ENCODE peak calls at places on chromosomes 1 and 21, in nine cellular contexts. One of them, this sample, is unnamed.

GRCh38 chr1:21643624-21644023 is 25.5 kb downstream of the RAP1GAP start:
- DNase-seq in upper lobe of left lung: no peak
- DNase-seq in SK-N-SH: no peak
- DNase-seq in HepG2: no peak
- DNase-seq in K562: no peak
- DNase-seq in stomach: no peak
- DNase-seq in sigmoid colon: no peak
- DNase-seq in transverse colon: no peak
- DNase-seq in suprapubic skin: no peak
- DNase-seq in this sample: no peak

GRCh38 chr1:241311056-241311746 is 45.8 kb downstream of the RGS7 start:
- DNase-seq in K562: no peak
- DNase-seq in sigmoid colon: no peak
- DNase-seq in upper lobe of left lung: no peak
- DNase-seq in suprapubic skin: no peak
- DNase-seq in stomach: no peak
- DNase-seq in HepG2: no peak
- DNase-seq in SK-N-SH: no peak
- DNase-seq in transverse colon: no peak
- DNase-seq in this sample: no peak

GRCh38 chr1:177274687-177275211 is 104.0 kb downstream of the BRINP2 start:
- DNase-seq in upper lobe of left lung: peak; percentile 50
- DNase-seq in HepG2: no peak
- DNase-seq in SK-N-SH: no peak
- DNase-seq in stomach: peak; percentile 47
- DNase-seq in transverse colon: no peak
- DNase-seq in K562: no peak
- DNase-seq in sigmoid colon: peak; percentile 75
- DNase-seq in suprapubic skin: no peak
- DNase-seq in this sample: peak; percentile 87

GRCh38 chr1:223665592-223666312 is at the start of gene CAPN8:
- DNase-seq in upper lobe of left lung: peak; percentile 82
- DNase-seq in K562: no peak
- DNase-seq in suprapubic skin: no peak
- DNase-seq in HepG2: no peak
- DNase-seq in sigmoid colon: no peak
- DNase-seq in SK-N-SH: no peak
- DNase-seq in transverse colon: peak; percentile 79
- DNase-seq in stomach: peak; percentile 83
- DNase-seq in this sample: no peak

GRCh38 chr21:29641635-29642550 is 297.9 kb downstream of the GRIK1 start:
- DNase-seq in sigmoid colon: no peak
- DNase-seq in upper lobe of left lung: no peak
- DNase-seq in HepG2: no peak
- DNase-seq in SK-N-SH: no peak
- DNase-seq in suprapubic skin: no peak
- DNase-seq in transverse colon: no peak
- DNase-seq in K562: peak; percentile 95
- DNase-seq in stomach: no peak
- DNase-seq in this sample: no peak

GRCh38 chr1:239308701-239309333 is 77.6 kb upstream of the CHRM3 start:
- DNase-seq in transverse colon: peak; percentile 56
- DNase-seq in sigmoid colon: no peak
- DNase-seq in SK-N-SH: peak; percentile 6
- DNase-seq in stomach: peak; percentile 67
- DNase-seq in suprapubic skin: no peak
- DNase-seq in K562: no peak
- DNase-seq in HepG2: no peak
- DNase-seq in upper lobe of left lung: peak; percentile 21
- DNase-seq in this sample: no peak

GRCh38 chr1:101357444-101357986 is 120.7 kb downstream of the S1PR1 start:
- DNase-seq in sigmoid colon: no peak
- DNase-seq in SK-N-SH: peak; percentile 72
- DNase-seq in upper lobe of left lung: peak; percentile 35
- DNase-seq in stomach: peak; percentile 52
- DNase-seq in suprapubic skin: no peak
- DNase-seq in K562: peak; percentile 77
- DNase-seq in transverse colon: peak; percentile 47
- DNase-seq in HepG2: peak; percentile 74
- DNase-seq in this sample: peak; percentile 90

GRCh38 chr1:178267646-178268094 is 173.8 kb downstream of the RASAL2 start:
- DNase-seq in HepG2: no peak
- DNase-seq in upper lobe of left lung: no peak
- DNase-seq in K562: no peak
- DNase-seq in transverse colon: no peak
- DNase-seq in SK-N-SH: no peak
- DNase-seq in suprapubic skin: no peak
- DNase-seq in stomach: no peak
- DNase-seq in sigmoid colon: no peak
- DNase-seq in this sample: no peak

GRCh38 chr1:62778208-62778607 is 5.7 kb upstream of the ATG4C start:
- DNase-seq in HepG2: no peak
- DNase-seq in sigmoid colon: no peak
- DNase-seq in stomach: no peak
- DNase-seq in suprapubic skin: no peak
- DNase-seq in SK-N-SH: no peak
- DNase-seq in K562: no peak
- DNase-seq in upper lobe of left lung: no peak
- DNase-seq in transverse colon: no peak
- DNase-seq in this sample: no peak

GRCh38 chr1:245209658-245210415 is 55.1 kb downstream of the KIF26B start:
- DNase-seq in upper lobe of left lung: no peak
- DNase-seq in K562: no peak
- DNase-seq in stomach: no peak
- DNase-seq in suprapubic skin: no peak
- DNase-seq in sigmoid colon: no peak
- DNase-seq in HepG2: no peak
- DNase-seq in transverse colon: no peak
- DNase-seq in SK-N-SH: peak; percentile 80
- DNase-seq in this sample: no peak

GRCh38 chr1:185474440-185475149 is 157.6 kb upstream of the IVNS1ABP start:
- DNase-seq in stomach: no peak
- DNase-seq in suprapubic skin: no peak
- DNase-seq in SK-N-SH: no peak
- DNase-seq in HepG2: no peak
- DNase-seq in K562: no peak
- DNase-seq in sigmoid colon: no peak
- DNase-seq in transverse colon: peak; percentile 38
- DNase-seq in upper lobe of left lung: no peak
- DNase-seq in this sample: no peak

GRCh38 chr21:18204931-18205330 is 39.7 kb upstream of the CHODL start:
- DNase-seq in suprapubic skin: no peak
- DNase-seq in K562: no peak
- DNase-seq in HepG2: no peak
- DNase-seq in stomach: no peak
- DNase-seq in transverse colon: no peak
- DNase-seq in upper lobe of left lung: no peak
- DNase-seq in sigmoid colon: no peak
- DNase-seq in SK-N-SH: no peak
- DNase-seq in this sample: no peak

GRCh38 chr21:39321424-39321823 is 8.0 kb upstream of the BRWD1 start:
- DNase-seq in stomach: no peak
- DNase-seq in suprapubic skin: no peak
- DNase-seq in HepG2: no peak
- DNase-seq in sigmoid colon: no peak
- DNase-seq in transverse colon: no peak
- DNase-seq in SK-N-SH: no peak
- DNase-seq in K562: no peak
- DNase-seq in upper lobe of left lung: no peak
- DNase-seq in this sample: no peak

GRCh38 chr1:41840592-41841246 is 78.0 kb downstream of the HIVEP3 start:
- DNase-seq in SK-N-SH: peak; percentile 11
- DNase-seq in upper lobe of left lung: no peak
- DNase-seq in K562: no peak
- DNase-seq in transverse colon: no peak
- DNase-seq in suprapubic skin: no peak
- DNase-seq in sigmoid colon: no peak
- DNase-seq in HepG2: no peak
- DNase-seq in stomach: no peak
- DNase-seq in this sample: no peak

GRCh38 chr1:218527737-218528136 is 182.6 kb downstream of the TGFB2 start:
- DNase-seq in transverse colon: no peak
- DNase-seq in suprapubic skin: no peak
- DNase-seq in HepG2: no peak
- DNase-seq in K562: no peak
- DNase-seq in sigmoid colon: no peak
- DNase-seq in stomach: no peak
- DNase-seq in upper lobe of left lung: no peak
- DNase-seq in SK-N-SH: no peak
- DNase-seq in this sample: no peak

GRCh38 chr1:46656643-46657042 is 11.5 kb downstream of the ATPAF1 start:
- DNase-seq in transverse colon: no peak
- DNase-seq in SK-N-SH: no peak
- DNase-seq in upper lobe of left lung: no peak
- DNase-seq in sigmoid colon: no peak
- DNase-seq in stomach: no peak
- DNase-seq in suprapubic skin: no peak
- DNase-seq in K562: no peak
- DNase-seq in HepG2: no peak
- DNase-seq in this sample: no peak

GRCh38 chr1:163315773-163316374 is 5.9 kb upstream of the NUF2 start:
- DNase-seq in stomach: peak; percentile 27
- DNase-seq in SK-N-SH: peak; percentile 12
- DNase-seq in transverse colon: peak; percentile 16
- DNase-seq in sigmoid colon: no peak
- DNase-seq in K562: peak; percentile 22
- DNase-seq in upper lobe of left lung: no peak
- DNase-seq in HepG2: peak; percentile 31
- DNase-seq in suprapubic skin: no peak
- DNase-seq in this sample: no peak

GRCh38 chr1:162373541-162374375 is 2.9 kb downstream of the SPATA46 start:
- DNase-seq in transverse colon: no peak
- DNase-seq in HepG2: no peak
- DNase-seq in K562: peak; percentile 55
- DNase-seq in stomach: no peak
- DNase-seq in SK-N-SH: no peak
- DNase-seq in upper lobe of left lung: peak; percentile 74
- DNase-seq in sigmoid colon: peak; percentile 34
- DNase-seq in suprapubic skin: no peak
- DNase-seq in this sample: no peak

GRCh38 chr1:9993571-9994075 is 3.4 kb upstream of the RBP7 start:
- DNase-seq in transverse colon: no peak
- DNase-seq in upper lobe of left lung: no peak
- DNase-seq in SK-N-SH: no peak
- DNase-seq in K562: no peak
- DNase-seq in HepG2: no peak
- DNase-seq in suprapubic skin: no peak
- DNase-seq in stomach: no peak
- DNase-seq in sigmoid colon: no peak
- DNase-seq in this sample: no peak

GRCh38 chr1:155607708-155608107 is 2.3 kb upstream of the MSTO1 start:
- DNase-seq in K562: no peak
- DNase-seq in transverse colon: no peak
- DNase-seq in HepG2: no peak
- DNase-seq in sigmoid colon: no peak
- DNase-seq in stomach: no peak
- DNase-seq in upper lobe of left lung: no peak
- DNase-seq in suprapubic skin: peak; percentile 8
- DNase-seq in SK-N-SH: no peak
- DNase-seq in this sample: no peak

GRCh38 chr21:37644666-37645065 is 271.6 kb downstream of the KCNJ6 start:
- DNase-seq in upper lobe of left lung: no peak
- DNase-seq in SK-N-SH: no peak
- DNase-seq in stomach: no peak
- DNase-seq in K562: no peak
- DNase-seq in suprapubic skin: no peak
- DNase-seq in sigmoid colon: no peak
- DNase-seq in HepG2: no peak
- DNase-seq in transverse colon: no peak
- DNase-seq in this sample: peak; percentile 19

GRCh38 chr1:30302808-30303310 is 420.5 kb downstream of the MATN1 start:
- DNase-seq in upper lobe of left lung: no peak
- DNase-seq in transverse colon: no peak
- DNase-seq in suprapubic skin: no peak
- DNase-seq in stomach: no peak
- DNase-seq in SK-N-SH: no peak
- DNase-seq in sigmoid colon: no peak
- DNase-seq in K562: no peak
- DNase-seq in HepG2: no peak
- DNase-seq in this sample: peak; percentile 91

GRCh38 chr1:168135116-168135981 is 1.4 kb downstream of the GPR161 start:
- DNase-seq in HepG2: no peak
- DNase-seq in stomach: no peak
- DNase-seq in SK-N-SH: peak; percentile 50
- DNase-seq in K562: no peak
- DNase-seq in upper lobe of left lung: no peak
- DNase-seq in sigmoid colon: no peak
- DNase-seq in transverse colon: no peak
- DNase-seq in suprapubic skin: no peak
- DNase-seq in this sample: peak; percentile 70
- TF ChIP-seq EP300 in HepG2: no peak
- TF ChIP-seq EP300 in stomach: no peak
- TF ChIP-seq EP300 in SK-N-SH: no peak
- TF ChIP-seq EP300 in K562: no peak
- TF ChIP-seq EP300 in upper lobe of left lung: no peak
- TF ChIP-seq EP300 in sigmoid colon: no peak
- TF ChIP-seq EP300 in transverse colon: no peak
- TF ChIP-seq EP300 in suprapubic skin: no peak
- TF ChIP-seq EP300 in this sample: no peak

GRCh38 chr21:36540700-36541099 is 60.8 kb upstream of the CLDN14 start:
- DNase-seq in upper lobe of left lung: no peak
- DNase-seq in K562: no peak
- DNase-seq in suprapubic skin: no peak
- DNase-seq in SK-N-SH: no peak
- DNase-seq in transverse colon: no peak
- DNase-seq in sigmoid colon: no peak
- DNase-seq in HepG2: no peak
- DNase-seq in stomach: no peak
- DNase-seq in this sample: no peak
- TF ChIP-seq POLR2AphosphoS5 in upper lobe of left lung: no peak
- TF ChIP-seq POLR2AphosphoS5 in K562: no peak
- TF ChIP-seq POLR2AphosphoS5 in suprapubic skin: no peak
- TF ChIP-seq POLR2AphosphoS5 in SK-N-SH: no peak
- TF ChIP-seq POLR2AphosphoS5 in transverse colon: no peak
- TF ChIP-seq POLR2AphosphoS5 in sigmoid colon: no peak
- TF ChIP-seq POLR2AphosphoS5 in HepG2: no peak
- TF ChIP-seq POLR2AphosphoS5 in stomach: no peak
- TF ChIP-seq POLR2AphosphoS5 in this sample: no peak

DNA sequence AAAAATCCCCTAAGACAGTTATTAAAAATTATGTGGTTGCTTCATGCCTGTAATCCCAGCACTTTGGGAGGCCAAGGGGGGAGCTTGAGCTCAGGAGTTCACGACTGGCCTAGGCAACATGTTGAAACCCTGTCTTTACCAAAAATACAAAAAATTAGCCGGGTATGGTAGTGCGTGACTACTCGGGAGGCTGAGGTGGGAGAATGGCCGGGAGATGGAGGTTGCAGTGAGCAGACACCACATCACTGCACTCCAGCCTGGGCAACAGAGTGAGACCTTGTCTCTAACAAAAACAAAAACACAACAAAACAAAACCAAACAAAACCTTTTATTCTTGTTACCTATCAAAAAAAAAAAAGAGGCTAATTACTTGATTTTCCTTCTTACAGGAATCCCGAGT is 2.1 kb downstream of the ELK4 start:
- DNase-seq in HepG2: no peak
- DNase-seq in upper lobe of left lung: no peak
- DNase-seq in suprapubic skin: no peak
- DNase-seq in transverse colon: no peak
- DNase-seq in stomach: no peak
- DNase-seq in sigmoid colon: no peak
- DNase-seq in SK-N-SH: no peak
- DNase-seq in K562: no peak
- DNase-seq in this sample: peak; percentile 72
- TF ChIP-seq EP300 in HepG2: no peak
- TF ChIP-seq EP300 in upper lobe of left lung: no peak
- TF ChIP-seq EP300 in suprapubic skin: no peak
- TF ChIP-seq EP300 in transverse colon: no peak
- TF ChIP-seq EP300 in stomach: no peak
- TF ChIP-seq EP300 in sigmoid colon: no peak
- TF ChIP-seq EP300 in SK-N-SH: no peak
- TF ChIP-seq EP300 in K562: no peak
- TF ChIP-seq EP300 in this sample: no peak

GRCh38 chr1:19330449-19331135 is 18.5 kb downstream of the SLC66A1 start:
- DNase-seq in HepG2: no peak
- DNase-seq in transverse colon: no peak
- DNase-seq in stomach: no peak
- DNase-seq in suprapubic skin: no peak
- DNase-seq in K562: no peak
- DNase-seq in SK-N-SH: peak; percentile 76
- DNase-seq in sigmoid colon: no peak
- DNase-seq in upper lobe of left lung: no peak
- DNase-seq in this sample: no peak
- TF ChIP-seq POLR2AphosphoS5 in HepG2: no peak
- TF ChIP-seq POLR2AphosphoS5 in transverse colon: no peak
- TF ChIP-seq POLR2AphosphoS5 in stomach: no peak
- TF ChIP-seq POLR2AphosphoS5 in suprapubic skin: no peak
- TF ChIP-seq POLR2AphosphoS5 in K562: peak; percentile 21
- TF ChIP-seq POLR2AphosphoS5 in SK-N-SH: peak; percentile 19
- TF ChIP-seq POLR2AphosphoS5 in sigmoid colon: no peak
- TF ChIP-seq POLR2AphosphoS5 in upper lobe of left lung: no peak
- TF ChIP-seq POLR2AphosphoS5 in this sample: no peak